ENCODE peak calls at places on chromosomes 13 and 19, in four cellular contexts. O, K, Q and J are unnamed samples.

GRCh38 chr13:51218691-51219090 is 3.5 kb upstream of the FAM124A start:
- DNase-seq in O (no peak), K (no peak), Q (no peak), J (no peak)

GRCh38 chr13:23440821-23441608 is 7.5 kb upstream of the SACS start:
- DNase-seq in O (no peak), K (no peak), Q (no peak), J (no peak)

GRCh38 chr13:33228645-33229445 is 56.7 kb downstream of the STARD13 start:
- DNase-seq in O (no peak), K (peak; percentile 63), Q (no peak), J (no peak)

GRCh38 chr13:23547000-23547590 is 23.1 kb upstream of the TNFRSF19 start:
- DNase-seq in O (no peak), K (no peak), Q (no peak), J (no peak)

GRCh38 chr19:2962018-2962670 is 15.2 kb upstream of the TLE6 start:
- DNase-seq in O (peak; percentile 34), K (peak; percentile 74), Q (peak; percentile 32), J (peak; percentile 55)

GRCh38 chr19:18775586-18776287 is 15.4 kb downstream of the COMP start:
- DNase-seq in O (no peak), K (peak; percentile 45), Q (no peak), J (no peak)

GRCh38 chr13:51808811-51809210 is 4.8 kb upstream of the DHRS12 start:
- DNase-seq in O (no peak), K (no peak), Q (no peak), J (no peak)

GRCh38 chr19:48815870-48816501 is 5.2 kb upstream of the BCAT2 start:
- DNase-seq in O (no peak), K (no peak), Q (no peak), J (no peak)

GRCh38 chr13:60396783-60397692 is at the start of gene TDRD3:
- DNase-seq in O (peak; percentile 51), K (peak; percentile 75), Q (peak; percentile 70), J (peak; percentile 50)

GRCh38 chr13:94267581-94267980 is 211.9 kb downstream of the DCT start:
- DNase-seq in O (no peak), K (no peak), Q (no peak), J (no peak)